ENCODE peak calls at places on chromosomes 5 and 9, in four cellular contexts. B is A172, V is skeletal muscle cell, G is hippocampal formation. D is an unnamed sample.

GRCh38 chr5:97111612-97112011 is 30.8 kb downstream of the LIX1 start:
- DNase-seq in B (no peak), V (no peak), G (no peak), D (no peak)

GRCh38 chr5:134255418-134256150 is 29.7 kb upstream of the PPP2CA start:
- DNase-seq in B (peak; percentile 60), V (peak; percentile 44), G (no peak), D (peak; percentile 39)

GRCh38 chr9:37972346-37972745 is 68.4 kb upstream of the SLC25A51 start:
- DNase-seq in B (no peak), V (no peak), G (no peak), D (peak; percentile 20)

GRCh38 chr5:62825623-62826220 is 247.1 kb downstream of the LRRC70 start:
- DNase-seq in B (no peak), V (no peak), G (no peak), D (no peak)

GRCh38 chr9:131708613-131709002 is 31.3 kb downstream of the RAPGEF1 start:
- DNase-seq in B (no peak), V (no peak), G (no peak), D (no peak)

GRCh38 chr9:137156567-137157375 is 13.1 kb downstream of the LRRC26 start:
- DNase-seq in B (peak; percentile 34), V (no peak), G (no peak), D (no peak)

GRCh38 chr9:99023229-99023628 is 79.5 kb downstream of the COL15A1 start:
- DNase-seq in B (no peak), V (no peak), G (no peak), D (no peak)

GRCh38 chr5:109053995-109054417 is 306.3 kb downstream of the FER start:
- DNase-seq in B (no peak), V (peak; percentile 68), G (no peak), D (peak; percentile 14)

GRCh38 chr5:82307431-82307830 is 29.3 kb upstream of the RPS23 start:
- DNase-seq in B (no peak), V (no peak), G (no peak), D (peak; percentile 26)

GRCh38 chr9:78543353-78543752 is 246.4 kb downstream of the PSAT1 start:
- DNase-seq in B (no peak), V (no peak), G (no peak), D (no peak)

GRCh38 chr9:136793063-136793946 is 2.2 kb downstream of the TMEM141 start:
- DNase-seq in B (no peak), V (no peak), G (no peak), D (no peak)

GRCh38 chr5:88787856-88788255 is 95.1 kb downstream of the MEF2C start:
- DNase-seq in B (peak; percentile 36), V (no peak), G (no peak), D (peak; percentile 77)

GRCh38 chr9:3525088-3525835 is 539 bp downstream of the RFX3 start:
- DNase-seq in B (no peak), V (no peak), G (peak; percentile 51), D (peak; percentile 25)

GRCh38 chr9:2623046-2623865 is 1.7 kb downstream of the VLDLR start:
- DNase-seq in B (no peak), V (no peak), G (peak; percentile 81), D (peak; percentile 56)

GRCh38 chr5:388266-389196 is 54.4 kb upstream of the EXOC3 start:
- DNase-seq in B (no peak), V (no peak), G (no peak), D (no peak)

GRCh38 chr5:142644640-142645361 is 41.1 kb downstream of the FGF1 start:
- DNase-seq in B (peak; percentile 99), V (peak; percentile 99), G (no peak), D (peak; percentile 99)

GRCh38 chr9:123552530-123552929 is 196.5 kb downstream of the CRB2 start:
- DNase-seq in B (no peak), V (no peak), G (no peak), D (no peak)

GRCh38 chr9:122810306-122810946 is 10.5 kb downstream of the OR1K1 start:
- DNase-seq in B (peak; percentile 90), V (no peak), G (peak; percentile 54), D (peak; percentile 77)

GRCh38 chr5:20572560-20572959 is 584.6 kb upstream of the CDH18 start:
- DNase-seq in B (peak; percentile 67), V (peak; percentile 48), G (no peak), D (peak; percentile 53)

GRCh38 chr9:135301271-135302263 is 178.0 kb upstream of the PPP1R26 start:
- DNase-seq in B (no peak), V (no peak), G (no peak), D (no peak)

GRCh38 chr5:32542216-32543059 is 42.9 kb upstream of the SUB1 start:
- DNase-seq in B (peak; percentile 70), V (peak; percentile 49), G (no peak), D (peak; percentile 57)

GRCh38 chr9:87406545-87407166 is 91.0 kb upstream of the DAPK1 start:
- DNase-seq in B (no peak), V (no peak), G (no peak), D (no peak)

GRCh38 chr9:95953986-95954385 is 78.5 kb downstream of the ERCC6L2 start:
- DNase-seq in B (no peak), V (no peak), G (no peak), D (no peak)

GRCh38 chr5:83718195-83718825 is 2.3 kb downstream of the HAPLN1 start:
- DNase-seq in B (peak; percentile 69), V (no peak), G (no peak), D (peak; percentile 63)

GRCh38 chr9:99966720-99967119 is 60.3 kb downstream of the STX17 start:
- DNase-seq in B (peak; percentile 83), V (no peak), G (no peak), D (peak; percentile 83)

GRCh38 chr5:264346-264745 is 7.1 kb upstream of the PDCD6 start:
- DNase-seq in B (no peak), V (no peak), G (no peak), D (no peak)

GRCh38 chr5:68304421-68305052 is 89.0 kb downstream of the PIK3R1 start:
- DNase-seq in B (peak; percentile 73), V (no peak), G (no peak), D (peak; percentile 82)

GRCh38 chr9:114091711-114092110 is 7.4 kb downstream of the KIF12 start:
- DNase-seq in B (no peak), V (no peak), G (no peak), D (no peak)

GRCh38 chr9:93827545-93828330 is 127.4 kb downstream of the BARX1 start:
- DNase-seq in B (no peak), V (peak; percentile 1), G (peak; percentile 20), D (peak; percentile 39)

GRCh38 chr5:132768485-132768868 is 8.6 kb downstream of the SEPTIN8 start:
- DNase-seq in B (no peak), V (no peak), G (no peak), D (no peak)

GRCh38 chr5:40628428-40628827 is 51.3 kb upstream of the PTGER4 start:
- DNase-seq in B (no peak), V (no peak), G (no peak), D (no peak)

GRCh38 chr9:130351343-130351742 is 85.8 kb downstream of the HMCN2 start:
- DNase-seq in B (no peak), V (no peak), G (no peak), D (no peak)

GRCh38 chr5:137415231-137415681 is 83.9 kb downstream of the SPOCK1 start:
- DNase-seq in B (peak; percentile 63), V (peak; percentile 31), G (no peak), D (peak; percentile 91)

GRCh38 chr9:137630684-137631083 is 11.9 kb downstream of the EHMT1 start:
- DNase-seq in B (no peak), V (no peak), G (no peak), D (no peak)

GRCh38 chr9:34547960-34548603 is 25.3 kb upstream of the ENHO start:
- DNase-seq in B (peak; percentile 38), V (no peak), G (peak; percentile 72), D (peak; percentile 53)

GRCh38 chr9:124077915-124078572 is 66.5 kb downstream of the LHX2 start:
- DNase-seq in B (peak; percentile 77), V (no peak), G (no peak), D (peak; percentile 89)

GRCh38 chr5:33370135-33370472 is 70.7 kb upstream of the TARS1 start:
- DNase-seq in B (peak; percentile 67), V (peak; percentile 97), G (no peak), D (peak; percentile 96)

GRCh38 chr5:111472579-111472978 is 39.8 kb downstream of the STARD4 start:
- DNase-seq in B (no peak), V (no peak), G (no peak), D (no peak)

D was measured in M059J.